ENCODE peak calls at places on chromosomes 2 and 18, in five cellular contexts. One of them, this sample, is unnamed.

GRCh38 chr2:104852161-104852689 is 1.7 kb upstream of the POU3F3 start:
- DNase-seq in fibroblast of pulmonary artery: no peak
- DNase-seq in lung microvascular endothelial cell: peak
- DNase-seq in nucleus accumbens: no peak
- DNase-seq in AG08396: peak
- DNase-seq in this sample: no peak

GRCh38 chr2:151292546-151292945 is 3.1 kb upstream of the NMI start:
- DNase-seq in fibroblast of pulmonary artery: peak
- DNase-seq in lung microvascular endothelial cell: no peak
- DNase-seq in nucleus accumbens: no peak
- DNase-seq in AG08396: no peak
- DNase-seq in this sample: no peak

GRCh38 chr2:11833601-11834000 is 87.2 kb downstream of the LPIN1 start:
- DNase-seq in fibroblast of pulmonary artery: peak
- DNase-seq in lung microvascular endothelial cell: no peak
- DNase-seq in nucleus accumbens: no peak
- DNase-seq in AG08396: no peak
- DNase-seq in this sample: peak

GRCh38 chr2:64168231-64168630 is 24.0 kb upstream of the PELI1 start:
- DNase-seq in fibroblast of pulmonary artery: no peak
- DNase-seq in lung microvascular endothelial cell: no peak
- DNase-seq in nucleus accumbens: no peak
- DNase-seq in AG08396: no peak
- DNase-seq in this sample: no peak

GRCh38 chr2:166373539-166373938 is 2.2 kb downstream of the SCN9A start:
- DNase-seq in fibroblast of pulmonary artery: no peak
- DNase-seq in lung microvascular endothelial cell: no peak
- DNase-seq in nucleus accumbens: no peak
- DNase-seq in AG08396: no peak
- DNase-seq in this sample: no peak

GRCh38 chr2:127408807-127409099 is 9.5 kb upstream of the PROC start:
- DNase-seq in fibroblast of pulmonary artery: no peak
- DNase-seq in lung microvascular endothelial cell: no peak
- DNase-seq in nucleus accumbens: no peak
- DNase-seq in AG08396: no peak
- DNase-seq in this sample: no peak

GRCh38 chr2:4049463-4049862 is 346.1 kb downstream of the DCDC2C start:
- DNase-seq in fibroblast of pulmonary artery: no peak
- DNase-seq in lung microvascular endothelial cell: no peak
- DNase-seq in nucleus accumbens: no peak
- DNase-seq in AG08396: no peak
- DNase-seq in this sample: no peak

GRCh38 chr2:106161938-106162814 is 31.9 kb downstream of the UXS1 start:
- DNase-seq in fibroblast of pulmonary artery: peak
- DNase-seq in lung microvascular endothelial cell: peak
- DNase-seq in nucleus accumbens: no peak
- DNase-seq in AG08396: no peak
- DNase-seq in this sample: no peak

GRCh38 chr2:155846249-155846648 is 486.3 kb downstream of the NR4A2 start:
- DNase-seq in fibroblast of pulmonary artery: no peak
- DNase-seq in lung microvascular endothelial cell: no peak
- DNase-seq in nucleus accumbens: no peak
- DNase-seq in AG08396: no peak
- DNase-seq in this sample: no peak

GRCh38 chr2:109379507-109379906 is 234.3 kb downstream of the SEPTIN10 start:
- DNase-seq in fibroblast of pulmonary artery: no peak
- DNase-seq in lung microvascular endothelial cell: no peak
- DNase-seq in nucleus accumbens: no peak
- DNase-seq in AG08396: no peak
- DNase-seq in this sample: no peak

GRCh38 chr2:232632904-232633412 is 446 bp upstream of the EFHD1 start:
- DNase-seq in fibroblast of pulmonary artery: peak
- DNase-seq in lung microvascular endothelial cell: no peak
- DNase-seq in nucleus accumbens: peak
- DNase-seq in AG08396: no peak
- DNase-seq in this sample: peak

GRCh38 chr2:176562359-176563043 is 293.3 kb downstream of the MTX2 start:
- DNase-seq in fibroblast of pulmonary artery: peak
- DNase-seq in lung microvascular endothelial cell: no peak
- DNase-seq in nucleus accumbens: no peak
- DNase-seq in AG08396: no peak
- DNase-seq in this sample: peak

GRCh38 chr18:2997429-2997828 is 15.5 kb downstream of the LPIN2 start:
- DNase-seq in fibroblast of pulmonary artery: no peak
- DNase-seq in lung microvascular endothelial cell: no peak
- DNase-seq in nucleus accumbens: no peak
- DNase-seq in AG08396: no peak
- DNase-seq in this sample: no peak

GRCh38 chr18:845152-845819 is 33.2 kb upstream of the YES1 start:
- DNase-seq in fibroblast of pulmonary artery: peak
- DNase-seq in lung microvascular endothelial cell: peak
- DNase-seq in nucleus accumbens: no peak
- DNase-seq in AG08396: peak
- DNase-seq in this sample: peak

GRCh38 chr2:68418855-68419254 is 48.2 kb downstream of the FBXO48 start:
- DNase-seq in fibroblast of pulmonary artery: no peak
- DNase-seq in lung microvascular endothelial cell: no peak
- DNase-seq in nucleus accumbens: no peak
- DNase-seq in AG08396: no peak
- DNase-seq in this sample: no peak

GRCh38 chr2:122167561-122167960 is 412.1 kb downstream of the TSN start:
- DNase-seq in fibroblast of pulmonary artery: no peak
- DNase-seq in lung microvascular endothelial cell: no peak
- DNase-seq in nucleus accumbens: no peak
- DNase-seq in AG08396: no peak
- DNase-seq in this sample: no peak

GRCh38 chr2:230969673-230970015 is 26.3 kb upstream of the SPATA3 start:
- DNase-seq in fibroblast of pulmonary artery: no peak
- DNase-seq in lung microvascular endothelial cell: no peak
- DNase-seq in nucleus accumbens: no peak
- DNase-seq in AG08396: no peak
- DNase-seq in this sample: no peak

GRCh38 chr2:9189901-9190300 is 16.7 kb upstream of the ASAP2 start:
- DNase-seq in fibroblast of pulmonary artery: no peak
- DNase-seq in lung microvascular endothelial cell: no peak
- DNase-seq in nucleus accumbens: no peak
- DNase-seq in AG08396: no peak
- DNase-seq in this sample: no peak

GRCh38 chr2:85750509-85751299 is 3.1 kb upstream of the ATOH8 start:
- DNase-seq in fibroblast of pulmonary artery: peak
- DNase-seq in lung microvascular endothelial cell: peak
- DNase-seq in nucleus accumbens: peak
- DNase-seq in AG08396: peak
- DNase-seq in this sample: peak

GRCh38 chr2:74244286-74244685 is 45.9 kb downstream of the MTHFD2 start:
- DNase-seq in fibroblast of pulmonary artery: no peak
- DNase-seq in lung microvascular endothelial cell: no peak
- DNase-seq in nucleus accumbens: no peak
- DNase-seq in AG08396: no peak
- DNase-seq in this sample: no peak

GRCh38 chr2:85804026-85804425 is 50.2 kb downstream of the ATOH8 start:
- DNase-seq in fibroblast of pulmonary artery: no peak
- DNase-seq in lung microvascular endothelial cell: no peak
- DNase-seq in nucleus accumbens: no peak
- DNase-seq in AG08396: no peak
- DNase-seq in this sample: no peak

GRCh38 chr18:14221689-14222088 is 89.5 kb upstream of the ZNF519 start:
- DNase-seq in fibroblast of pulmonary artery: no peak
- DNase-seq in lung microvascular endothelial cell: no peak
- DNase-seq in nucleus accumbens: no peak
- DNase-seq in AG08396: peak
- DNase-seq in this sample: peak

GRCh38 chr18:56851774-56852173 is 200.6 kb downstream of the WDR7 start:
- DNase-seq in fibroblast of pulmonary artery: no peak
- DNase-seq in lung microvascular endothelial cell: peak
- DNase-seq in nucleus accumbens: no peak
- DNase-seq in AG08396: no peak
- DNase-seq in this sample: no peak

GRCh38 chr2:218853766-218854165 is 5.8 kb upstream of the WNT6 start:
- DNase-seq in fibroblast of pulmonary artery: peak
- DNase-seq in lung microvascular endothelial cell: no peak
- DNase-seq in nucleus accumbens: no peak
- DNase-seq in AG08396: no peak
- DNase-seq in this sample: no peak

GRCh38 chr2:127157651-127158460 is 50.9 kb upstream of the BIN1 start:
- DNase-seq in fibroblast of pulmonary artery: no peak
- DNase-seq in lung microvascular endothelial cell: no peak
- DNase-seq in nucleus accumbens: no peak
- DNase-seq in AG08396: no peak
- DNase-seq in this sample: no peak

GRCh38 chr2:239824866-239825704 is 200.1 kb downstream of the NDUFA10 start:
- DNase-seq in fibroblast of pulmonary artery: no peak
- DNase-seq in lung microvascular endothelial cell: no peak
- DNase-seq in nucleus accumbens: no peak
- DNase-seq in AG08396: no peak
- DNase-seq in this sample: no peak

GRCh38 chr18:36389811-36390581 is 92.5 kb downstream of the FHOD3 start:
- DNase-seq in fibroblast of pulmonary artery: no peak
- DNase-seq in lung microvascular endothelial cell: no peak
- DNase-seq in nucleus accumbens: no peak
- DNase-seq in AG08396: no peak
- DNase-seq in this sample: no peak

GRCh38 chr2:23435250-23436035 is 50.5 kb downstream of the KLHL29 start:
- DNase-seq in fibroblast of pulmonary artery: no peak
- DNase-seq in lung microvascular endothelial cell: no peak
- DNase-seq in nucleus accumbens: no peak
- DNase-seq in AG08396: no peak
- DNase-seq in this sample: no peak

GRCh38 chr2:215826376-215826775 is 187.0 kb downstream of the MREG start:
- DNase-seq in fibroblast of pulmonary artery: no peak
- DNase-seq in lung microvascular endothelial cell: no peak
- DNase-seq in nucleus accumbens: no peak
- DNase-seq in AG08396: no peak
- DNase-seq in this sample: no peak

GRCh38 chr2:15819576-15820282 is 120.6 kb upstream of the MYCN start:
- DNase-seq in fibroblast of pulmonary artery: no peak
- DNase-seq in lung microvascular endothelial cell: no peak
- DNase-seq in nucleus accumbens: no peak
- DNase-seq in AG08396: no peak
- DNase-seq in this sample: no peak

GRCh38 chr2:117523267-117523666 is 291.2 kb upstream of the DDX18 start:
- DNase-seq in fibroblast of pulmonary artery: no peak
- DNase-seq in lung microvascular endothelial cell: peak
- DNase-seq in nucleus accumbens: no peak
- DNase-seq in AG08396: no peak
- DNase-seq in this sample: peak

GRCh38 chr2:217360781-217361485 is 501.1 kb upstream of the TNP1 start:
- DNase-seq in fibroblast of pulmonary artery: peak
- DNase-seq in lung microvascular endothelial cell: peak
- DNase-seq in nucleus accumbens: no peak
- DNase-seq in AG08396: peak
- DNase-seq in this sample: peak

GRCh38 chr2:219522111-219523030 is 8.1 kb downstream of the ASIC4 start:
- DNase-seq in fibroblast of pulmonary artery: peak
- DNase-seq in lung microvascular endothelial cell: no peak
- DNase-seq in nucleus accumbens: no peak
- DNase-seq in AG08396: peak
- DNase-seq in this sample: peak

GRCh38 chr2:127080941-127081769 is 25.8 kb downstream of the BIN1 start:
- DNase-seq in fibroblast of pulmonary artery: no peak
- DNase-seq in lung microvascular endothelial cell: no peak
- DNase-seq in nucleus accumbens: no peak
- DNase-seq in AG08396: no peak
- DNase-seq in this sample: no peak

GRCh38 chr2:234446404-234447076 is 50.3 kb downstream of the ARL4C start:
- DNase-seq in fibroblast of pulmonary artery: no peak
- DNase-seq in lung microvascular endothelial cell: no peak
- DNase-seq in nucleus accumbens: no peak
- DNase-seq in AG08396: no peak
- DNase-seq in this sample: no peak

GRCh38 chr2:96816836-96817702 is 1.0 kb downstream of the CNNM3 start:
- DNase-seq in fibroblast of pulmonary artery: peak
- DNase-seq in lung microvascular endothelial cell: peak
- DNase-seq in nucleus accumbens: no peak
- DNase-seq in AG08396: no peak
- DNase-seq in this sample: peak

This sample was measured in A673.